ENCODE peak calls at places on chromosome 15, in eight cellular contexts. One of them, this sample, is unnamed.

GRCh38 chr15:85854345-85855097 is 59.8 kb upstream of the KLHL25 start:
- DNase-seq in bronchial epithelial cell: peak
- DNase-seq in A549: peak
- DNase-seq in WTC11: peak
- DNase-seq in transverse colon: peak
- DNase-seq in choroid plexus epithelial cell: peak
- DNase-seq in adrenal gland: peak
- DNase-seq in B cell: peak
- DNase-seq in this sample: peak

GRCh38 chr15:31158858-31159569 is 57.5 kb upstream of the TRPM1 start:
- DNase-seq in bronchial epithelial cell: no peak
- DNase-seq in A549: no peak
- DNase-seq in WTC11: no peak
- DNase-seq in transverse colon: no peak
- DNase-seq in choroid plexus epithelial cell: no peak
- DNase-seq in adrenal gland: no peak
- DNase-seq in B cell: no peak
- DNase-seq in this sample: no peak

GRCh38 chr15:77358545-77359240 is 61.2 kb downstream of the PEAK1 start:
- DNase-seq in bronchial epithelial cell: no peak
- DNase-seq in A549: no peak
- DNase-seq in WTC11: no peak
- DNase-seq in transverse colon: no peak
- DNase-seq in choroid plexus epithelial cell: peak
- DNase-seq in adrenal gland: no peak
- DNase-seq in B cell: no peak
- DNase-seq in this sample: no peak

GRCh38 chr15:82105458-82106205 is 59.8 kb upstream of the MEX3B start:
- DNase-seq in bronchial epithelial cell: peak
- DNase-seq in A549: no peak
- DNase-seq in WTC11: peak
- DNase-seq in transverse colon: no peak
- DNase-seq in choroid plexus epithelial cell: peak
- DNase-seq in adrenal gland: no peak
- DNase-seq in B cell: no peak
- DNase-seq in this sample: peak

GRCh38 chr15:70121656-70122297 is 24.1 kb upstream of the TLE3 start:
- DNase-seq in bronchial epithelial cell: peak
- DNase-seq in A549: peak
- DNase-seq in WTC11: no peak
- DNase-seq in transverse colon: peak
- DNase-seq in choroid plexus epithelial cell: peak
- DNase-seq in adrenal gland: peak
- DNase-seq in B cell: no peak
- DNase-seq in this sample: no peak

GRCh38 chr15:71051539-71051938 is 63.7 kb upstream of the THSD4 start:
- DNase-seq in bronchial epithelial cell: peak
- DNase-seq in A549: no peak
- DNase-seq in WTC11: no peak
- DNase-seq in transverse colon: no peak
- DNase-seq in choroid plexus epithelial cell: peak
- DNase-seq in adrenal gland: no peak
- DNase-seq in B cell: no peak
- DNase-seq in this sample: no peak

GRCh38 chr15:82110144-82110543 is 64.3 kb upstream of the MEX3B start:
- DNase-seq in bronchial epithelial cell: no peak
- DNase-seq in A549: no peak
- DNase-seq in WTC11: no peak
- DNase-seq in transverse colon: no peak
- DNase-seq in choroid plexus epithelial cell: no peak
- DNase-seq in adrenal gland: no peak
- DNase-seq in B cell: no peak
- DNase-seq in this sample: no peak

GRCh38 chr15:25785643-25786029 is 77.5 kb downstream of the ATP10A start:
- DNase-seq in bronchial epithelial cell: no peak
- DNase-seq in A549: no peak
- DNase-seq in WTC11: no peak
- DNase-seq in transverse colon: no peak
- DNase-seq in choroid plexus epithelial cell: no peak
- DNase-seq in adrenal gland: no peak
- DNase-seq in B cell: no peak
- DNase-seq in this sample: no peak

GRCh38 chr15:38671675-38672141 is 107.1 kb upstream of the RASGRP1 start:
- DNase-seq in bronchial epithelial cell: peak
- DNase-seq in A549: no peak
- DNase-seq in WTC11: no peak
- DNase-seq in transverse colon: no peak
- DNase-seq in choroid plexus epithelial cell: no peak
- DNase-seq in adrenal gland: no peak
- DNase-seq in B cell: peak
- DNase-seq in this sample: no peak

GRCh38 chr15:41828747-41829270 is 917 bp downstream of the JMJD7 start:
- DNase-seq in bronchial epithelial cell: peak
- DNase-seq in A549: no peak
- DNase-seq in WTC11: no peak
- DNase-seq in transverse colon: no peak
- DNase-seq in choroid plexus epithelial cell: peak
- DNase-seq in adrenal gland: no peak
- DNase-seq in B cell: no peak
- DNase-seq in this sample: no peak

GRCh38 chr15:42581272-42581730 is 5.9 kb downstream of the STARD9 start:
- DNase-seq in bronchial epithelial cell: peak
- DNase-seq in A549: peak
- DNase-seq in WTC11: peak
- DNase-seq in transverse colon: peak
- DNase-seq in choroid plexus epithelial cell: peak
- DNase-seq in adrenal gland: peak
- DNase-seq in B cell: peak
- DNase-seq in this sample: peak

GRCh38 chr15:89171136-89172072 is 50.0 kb downstream of the RLBP1 start:
- DNase-seq in bronchial epithelial cell: peak
- DNase-seq in A549: peak
- DNase-seq in WTC11: peak
- DNase-seq in transverse colon: peak
- DNase-seq in choroid plexus epithelial cell: peak
- DNase-seq in adrenal gland: peak
- DNase-seq in B cell: no peak
- DNase-seq in this sample: peak

GRCh38 chr15:82108489-82109078 is 62.8 kb upstream of the MEX3B start:
- DNase-seq in bronchial epithelial cell: peak
- DNase-seq in A549: peak
- DNase-seq in WTC11: peak
- DNase-seq in transverse colon: peak
- DNase-seq in choroid plexus epithelial cell: peak
- DNase-seq in adrenal gland: peak
- DNase-seq in B cell: peak
- DNase-seq in this sample: peak

GRCh38 chr15:55319537-55320325 is 709 bp downstream of the PIGB start:
- DNase-seq in bronchial epithelial cell: peak
- DNase-seq in A549: peak
- DNase-seq in WTC11: no peak
- DNase-seq in transverse colon: peak
- DNase-seq in choroid plexus epithelial cell: peak
- DNase-seq in adrenal gland: no peak
- DNase-seq in B cell: no peak
- DNase-seq in this sample: no peak

GRCh38 chr15:66798426-66799061 is 96.5 kb downstream of the SMAD6 start:
- DNase-seq in bronchial epithelial cell: no peak
- DNase-seq in A549: no peak
- DNase-seq in WTC11: no peak
- DNase-seq in transverse colon: no peak
- DNase-seq in choroid plexus epithelial cell: peak
- DNase-seq in adrenal gland: no peak
- DNase-seq in B cell: no peak
- DNase-seq in this sample: no peak

GRCh38 chr15:54659668-54660067 is 537.1 kb downstream of the RSL24D1 start:
- DNase-seq in bronchial epithelial cell: no peak
- DNase-seq in A549: no peak
- DNase-seq in WTC11: no peak
- DNase-seq in transverse colon: peak
- DNase-seq in choroid plexus epithelial cell: no peak
- DNase-seq in adrenal gland: no peak
- DNase-seq in B cell: no peak
- DNase-seq in this sample: no peak

GRCh38 chr15:31328425-31328998 is 1.9 kb downstream of the KLF13 start:
- DNase-seq in bronchial epithelial cell: peak
- DNase-seq in A549: peak
- DNase-seq in WTC11: peak
- DNase-seq in transverse colon: no peak
- DNase-seq in choroid plexus epithelial cell: peak
- DNase-seq in adrenal gland: no peak
- DNase-seq in B cell: peak
- DNase-seq in this sample: peak

GRCh38 chr15:47184405-47185221 is 532.7 kb upstream of the SEMA6D start:
- DNase-seq in bronchial epithelial cell: no peak
- DNase-seq in A549: no peak
- DNase-seq in WTC11: peak
- DNase-seq in transverse colon: no peak
- DNase-seq in choroid plexus epithelial cell: peak
- DNase-seq in adrenal gland: no peak
- DNase-seq in B cell: no peak
- DNase-seq in this sample: no peak

GRCh38 chr15:85010472-85011209 is 29.0 kb downstream of the PDE8A start:
- DNase-seq in bronchial epithelial cell: no peak
- DNase-seq in A549: no peak
- DNase-seq in WTC11: no peak
- DNase-seq in transverse colon: no peak
- DNase-seq in choroid plexus epithelial cell: peak
- DNase-seq in adrenal gland: no peak
- DNase-seq in B cell: no peak
- DNase-seq in this sample: no peak

GRCh38 chr15:66748320-66748779 is 46.3 kb downstream of the SMAD6 start:
- DNase-seq in bronchial epithelial cell: no peak
- DNase-seq in A549: peak
- DNase-seq in WTC11: no peak
- DNase-seq in transverse colon: no peak
- DNase-seq in choroid plexus epithelial cell: peak
- DNase-seq in adrenal gland: no peak
- DNase-seq in B cell: no peak
- DNase-seq in this sample: no peak

GRCh38 chr15:41773332-41773728 is 954 bp upstream of the MAPKBP1 start:
- DNase-seq in bronchial epithelial cell: no peak
- DNase-seq in A549: no peak
- DNase-seq in WTC11: no peak
- DNase-seq in transverse colon: no peak
- DNase-seq in choroid plexus epithelial cell: no peak
- DNase-seq in adrenal gland: no peak
- DNase-seq in B cell: no peak
- DNase-seq in this sample: no peak

GRCh38 chr15:40348471-40348864 is 2.4 kb upstream of the PHGR1 start:
- DNase-seq in bronchial epithelial cell: no peak
- DNase-seq in A549: no peak
- DNase-seq in WTC11: no peak
- DNase-seq in transverse colon: no peak
- DNase-seq in choroid plexus epithelial cell: no peak
- DNase-seq in adrenal gland: no peak
- DNase-seq in B cell: no peak
- DNase-seq in this sample: no peak
- TF ChIP-seq CTCF in bronchial epithelial cell: no peak
- TF ChIP-seq CTCF in A549: no peak
- TF ChIP-seq CTCF in WTC11: no peak
- TF ChIP-seq CTCF in transverse colon: no peak
- TF ChIP-seq CTCF in choroid plexus epithelial cell: no peak
- TF ChIP-seq CTCF in adrenal gland: no peak
- TF ChIP-seq CTCF in B cell: no peak
- TF ChIP-seq CTCF in this sample: no peak

DNA sequence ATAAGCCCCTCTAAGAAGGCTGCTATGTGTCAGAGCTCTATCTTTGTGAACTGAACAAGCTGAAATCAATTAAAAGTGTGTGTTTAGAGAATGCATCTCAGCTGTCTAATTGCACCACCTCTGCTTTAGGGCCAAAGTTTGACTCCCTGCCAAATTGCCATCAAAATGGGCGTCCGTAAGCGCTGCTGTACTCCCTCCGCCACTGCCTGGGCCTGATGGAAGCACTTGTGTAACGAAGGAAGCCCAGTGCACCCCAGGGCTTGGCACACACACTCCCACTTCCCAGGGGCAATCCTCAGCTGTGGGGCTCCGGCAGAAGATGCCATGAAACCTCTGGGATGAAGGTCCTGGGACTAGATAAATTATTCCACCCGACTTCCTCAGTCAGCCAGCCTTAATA is 137.9 kb downstream of the RORA start:
- DNase-seq in bronchial epithelial cell: no peak
- DNase-seq in A549: no peak
- DNase-seq in WTC11: no peak
- DNase-seq in transverse colon: no peak
- DNase-seq in choroid plexus epithelial cell: no peak
- DNase-seq in adrenal gland: no peak
- DNase-seq in B cell: no peak
- DNase-seq in this sample: no peak
- TF ChIP-seq CTCF in bronchial epithelial cell: no peak
- TF ChIP-seq CTCF in A549: no peak
- TF ChIP-seq CTCF in WTC11: no peak
- TF ChIP-seq CTCF in transverse colon: no peak
- TF ChIP-seq CTCF in choroid plexus epithelial cell: no peak
- TF ChIP-seq CTCF in adrenal gland: no peak
- TF ChIP-seq CTCF in B cell: no peak
- TF ChIP-seq CTCF in this sample: no peak

DNA sequence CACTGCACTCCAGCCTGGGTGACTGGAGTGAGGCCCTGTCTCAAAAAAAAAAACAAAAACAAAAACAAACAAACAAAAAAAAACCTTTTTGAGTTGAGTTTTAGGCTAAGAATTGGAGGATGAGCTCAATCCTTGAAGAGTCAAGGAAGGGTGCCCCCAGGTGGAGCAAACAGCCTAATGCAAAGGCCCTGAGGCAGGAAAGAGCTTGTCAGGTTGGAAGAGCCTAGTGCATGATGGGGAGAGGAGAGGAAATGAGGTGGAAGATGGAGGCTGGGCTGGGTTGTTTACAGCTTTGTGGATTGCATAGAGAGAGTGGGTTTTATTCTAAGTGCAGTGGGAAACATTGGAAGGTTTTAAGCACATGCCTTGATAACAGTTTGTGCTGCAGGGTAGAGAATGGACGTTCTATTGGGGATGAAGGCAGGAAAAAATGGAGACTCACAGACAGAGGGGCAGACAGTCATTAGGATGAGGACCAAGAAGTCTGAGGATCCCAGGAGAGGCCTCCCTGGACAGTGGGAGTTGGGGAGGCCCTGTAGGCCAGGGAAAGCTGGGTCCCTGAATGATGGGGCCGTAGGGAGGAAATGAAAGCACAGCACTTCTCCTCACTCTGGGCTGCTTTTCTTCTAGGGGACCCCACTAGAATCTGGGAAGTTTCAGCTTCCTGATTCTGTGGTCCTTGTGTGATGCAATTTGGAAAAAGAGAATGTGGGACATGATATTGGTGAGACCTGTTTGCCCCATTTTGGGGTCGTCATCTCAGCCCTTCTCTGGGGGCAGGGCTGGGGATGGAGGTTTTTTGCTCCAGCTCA is 1.9 kb upstream of the SNX22 start:
- DNase-seq in bronchial epithelial cell: peak
- DNase-seq in A549: peak
- DNase-seq in WTC11: no peak
- DNase-seq in transverse colon: no peak
- DNase-seq in choroid plexus epithelial cell: no peak
- DNase-seq in adrenal gland: no peak
- DNase-seq in B cell: no peak
- DNase-seq in this sample: no peak
- TF ChIP-seq CTCF in bronchial epithelial cell: peak
- TF ChIP-seq CTCF in A549: peak
- TF ChIP-seq CTCF in WTC11: no peak
- TF ChIP-seq CTCF in transverse colon: no peak
- TF ChIP-seq CTCF in choroid plexus epithelial cell: peak
- TF ChIP-seq CTCF in adrenal gland: no peak
- TF ChIP-seq CTCF in B cell: no peak
- TF ChIP-seq CTCF in this sample: no peak

GRCh38 chr15:101614001-101614585 is 38.1 kb downstream of the TM2D3 start:
- DNase-seq in bronchial epithelial cell: no peak
- DNase-seq in A549: no peak
- DNase-seq in WTC11: no peak
- DNase-seq in transverse colon: no peak
- DNase-seq in choroid plexus epithelial cell: no peak
- DNase-seq in adrenal gland: no peak
- DNase-seq in B cell: no peak
- DNase-seq in this sample: no peak
- TF ChIP-seq CTCF in bronchial epithelial cell: no peak
- TF ChIP-seq CTCF in A549: no peak
- TF ChIP-seq CTCF in WTC11: no peak
- TF ChIP-seq CTCF in transverse colon: no peak
- TF ChIP-seq CTCF in choroid plexus epithelial cell: no peak
- TF ChIP-seq CTCF in adrenal gland: no peak
- TF ChIP-seq CTCF in B cell: no peak
- TF ChIP-seq CTCF in this sample: no peak

This sample was measured in Calu3.